ENCODE peak calls at places on chromosome 11, in four cellular contexts. P is heart left ventricle, B is endothelial cell of umbilical vein, U is right lobe of liver. W is an unnamed sample.

GRCh38 chr11:59182457-59183151 is 10.7 kb downstream of the DTX4 start:
- DNase-seq in P (no peak), U (no peak), B (no peak), W (no peak)

GRCh38 chr11:133956650-133957633 is at the start of gene IGSF9B:
- DNase-seq in P (peak), U (peak), B (peak), W (peak)

GRCh38 chr11:107598225-107599139 is 7.5 kb downstream of the ELMOD1 start:
- DNase-seq in P (no peak), U (peak), B (peak), W (no peak)

GRCh38 chr11:93689166-93689734 is 27.8 kb downstream of the CEP295 start:
- DNase-seq in B (no peak), U (no peak), P (no peak), W (no peak)

GRCh38 chr11:79055866-79056632 is 384.8 kb downstream of the TENM4 start:
- DNase-seq in B (no peak), U (no peak), P (no peak), W (no peak)

GRCh38 chr11:34105957-34106504 is 602 bp downstream of the NAT10 start:
- DNase-seq in P (no peak), B (no peak), U (no peak), W (no peak)

GRCh38 chr11:16785520-16786128 is 47.2 kb downstream of the C11orf58 start:
- DNase-seq in U (peak), P (peak), B (peak), W (peak)

GRCh38 chr11:75966546-75967287 is 151.7 kb downstream of the UVRAG start:
- DNase-seq in U (no peak), P (no peak), B (peak), W (no peak)

GRCh38 chr11:20355221-20356219 is 8.0 kb upstream of the HTATIP2 start:
- DNase-seq in P (no peak), U (peak), B (peak), W (no peak)

DNA sequence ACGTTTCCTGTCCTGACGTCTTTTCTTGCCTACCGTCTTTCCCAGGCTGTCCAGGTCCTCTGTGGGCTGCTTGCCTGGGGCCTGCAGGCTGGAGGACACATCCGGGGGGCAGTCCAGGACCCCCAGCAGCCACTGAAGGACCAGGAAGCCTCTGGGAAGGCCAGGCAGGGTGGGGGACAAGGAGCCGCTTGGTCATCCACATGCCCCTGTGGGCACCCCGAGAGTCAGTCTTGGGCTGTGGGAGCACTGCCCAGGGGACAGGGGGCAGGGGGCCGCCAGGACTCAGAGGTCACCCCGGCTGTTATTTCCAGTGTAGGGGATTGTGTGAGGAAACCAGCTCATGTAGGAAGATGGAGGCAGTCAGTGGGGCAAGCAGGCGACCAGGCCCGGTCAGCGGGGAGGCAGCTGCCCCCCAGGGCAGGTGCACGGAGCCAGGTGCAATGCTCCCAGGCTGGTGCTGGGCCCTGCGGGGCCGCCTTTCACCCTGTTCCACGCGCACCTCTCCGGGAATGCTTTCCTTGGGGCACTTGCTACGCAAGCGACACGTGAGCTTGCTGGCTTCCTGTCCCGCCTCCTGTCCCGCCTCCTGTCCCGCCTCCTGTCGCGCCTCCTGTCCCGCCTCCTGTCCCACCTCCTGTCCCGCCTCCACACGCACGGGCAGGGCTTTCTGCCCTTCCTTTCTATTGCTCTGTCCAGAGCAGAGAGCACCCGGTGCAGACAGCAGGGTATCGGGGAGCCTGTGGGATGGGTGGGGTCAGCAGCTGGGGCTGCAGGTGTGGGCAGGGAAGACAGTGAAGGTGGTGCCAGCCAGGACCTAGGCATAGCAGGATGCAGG is 39.5 kb downstream of the MUC5B start:
- DNase-seq in B (peak), U (peak), P (peak), W (peak)
- TF ChIP-seq POLR2A in B (peak), U (peak), P (no peak), W (peak)

DNA sequence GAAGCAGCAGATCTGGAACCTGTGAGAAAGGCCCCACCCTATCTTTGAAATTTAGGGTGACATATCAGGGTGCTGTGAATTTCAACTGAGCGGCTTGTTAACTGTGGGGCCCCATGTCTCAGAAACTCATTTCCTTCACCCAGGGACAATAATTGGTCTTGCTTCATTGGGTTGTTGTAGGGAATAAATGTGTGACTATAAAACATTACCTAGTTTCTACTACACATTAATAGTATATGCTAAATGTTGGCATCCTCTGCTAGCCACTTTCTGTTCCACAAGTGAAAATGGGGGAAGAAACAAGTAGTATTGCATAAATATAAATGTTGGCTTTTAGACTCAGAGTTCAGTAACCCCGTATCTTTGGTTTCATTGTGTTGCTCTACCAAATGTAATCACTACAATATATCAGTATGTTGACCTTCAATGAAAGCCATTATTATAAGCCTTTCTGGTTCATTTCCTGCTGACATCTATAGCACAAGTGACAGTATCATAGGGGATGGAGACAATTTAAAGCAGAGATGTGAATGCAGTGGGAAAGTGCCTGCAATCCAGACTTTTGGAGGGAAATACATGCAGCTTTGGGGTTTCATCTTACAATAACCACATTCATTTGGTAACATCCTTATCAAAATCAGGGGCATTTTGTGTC is 905.5 kb upstream of the RAG2 start:
- DNase-seq in P (no peak), U (no peak), B (no peak), W (no peak)
- H3K27ac ChIP-seq in P (no peak), U (no peak), B (no peak), W (no peak)

GRCh38 chr11:109305009-109305408 is 117.0 kb upstream of the C11orf87 start:
- DNase-seq in U (no peak), P (no peak), B (no peak), W (no peak)
- H3K4me3 ChIP-seq in U (no peak), P (no peak), B (no peak), W (no peak)

GRCh38 chr11:65419460-65419772 is 3.2 kb upstream of the NEAT1 start:
- DNase-seq in P (no peak), U (peak), B (no peak), W (peak)

GRCh38 chr11:65421204-65422103 is 1.1 kb upstream of the NEAT1 start:
- DNase-seq in U (peak), P (peak), B (peak), W (peak)

GRCh38 chr11:65420506-65421203 is 1.9 kb upstream of the NEAT1 start:
- DNase-seq in B (no peak), P (no peak), U (no peak), W (peak)

GRCh38 chr11:65418681-65419459 is 3.7 kb upstream of the NEAT1 start:
- DNase-seq in P (peak), U (peak), B (peak), W (peak)

DNA sequence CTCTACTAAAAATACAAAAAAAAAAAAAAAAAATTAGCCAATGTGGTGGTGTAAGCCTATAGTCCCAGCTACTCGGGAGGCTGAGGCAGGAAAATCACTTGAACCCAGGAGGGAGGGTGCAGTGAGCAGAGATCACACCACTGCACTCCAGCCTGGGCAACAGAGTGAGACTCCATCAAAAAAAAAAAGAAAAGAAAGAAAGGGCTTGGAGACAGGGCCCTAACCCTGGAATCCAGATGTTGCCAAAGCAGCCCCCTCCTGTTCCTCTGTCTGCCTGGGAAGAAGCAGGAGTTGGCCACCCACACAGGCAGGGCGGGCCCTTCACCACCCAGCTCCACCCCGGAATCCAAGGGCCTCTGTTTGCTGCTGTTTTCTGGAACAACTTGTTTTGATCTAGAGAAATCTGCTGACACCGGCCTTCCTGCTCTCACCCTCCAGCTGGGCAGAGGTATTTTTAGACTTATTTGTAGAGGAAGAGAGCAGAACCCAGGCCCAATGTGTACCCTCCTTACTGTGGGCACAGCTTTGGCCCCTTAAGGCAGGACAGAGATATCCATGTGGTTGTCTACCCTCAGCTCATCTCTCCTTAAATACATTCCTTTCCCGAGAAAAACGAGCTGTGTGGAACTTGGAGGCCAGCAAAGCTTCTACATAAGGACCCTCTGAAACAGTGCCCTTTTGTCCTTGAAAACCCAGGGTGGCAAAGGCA is 2.7 kb upstream of the NEAT1 start:
- DNase-seq in P (peak), B (peak), U (peak), W (peak)
- TF ChIP-seq POLR2A in P (peak), B (peak), U (peak), W (peak)

DNA sequence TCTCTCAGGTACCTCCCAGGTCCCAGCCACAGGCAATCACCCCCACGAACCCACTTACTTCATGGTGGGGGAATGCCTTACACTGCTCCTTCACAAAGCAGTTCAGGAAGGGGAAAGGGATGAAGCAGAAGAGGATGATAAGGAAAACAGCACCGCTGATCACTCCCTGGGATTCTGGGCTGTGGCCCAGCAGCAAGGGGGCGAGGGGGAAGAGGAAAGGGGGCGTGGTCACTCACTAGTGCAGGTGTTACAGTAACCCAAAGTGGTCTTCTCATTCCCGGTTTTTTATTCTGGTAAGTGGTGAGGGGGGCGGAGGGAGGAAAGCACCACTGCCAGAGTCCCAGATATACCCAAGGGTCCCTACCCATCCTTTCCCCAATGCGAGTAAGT is 698 bp downstream of the DPAGT1 start:
- DNase-seq in P (no peak), B (no peak), U (no peak), W (no peak)
- H3K27ac ChIP-seq in P (peak), B (peak), U (no peak), W (peak)

GRCh38 chr11:82939456-82939855 is 37.9 kb downstream of the DDIAS start:
- DNase-seq in B (no peak), U (no peak), P (no peak), W (no peak)
- H3K4me3 ChIP-seq in B (no peak), U (no peak), P (no peak), W (no peak)

W was measured in adrenal gland.